ENCODE peak calls at places on chromosomes 3 and 15, in six cellular contexts. One of them, this sample, is unnamed.

GRCh38 chr15:67225336-67225735 is 29.1 kb downstream of the AAGAB start:
- DNase-seq in dermis microvascular lymphatic vessel endothelial cell: no peak
- DNase-seq in spleen: no peak
- DNase-seq in amniotic stem cell: no peak
- DNase-seq in PC-3: peak; percentile 42
- DNase-seq in thoracic aorta: no peak
- DNase-seq in this sample: peak; percentile 59

GRCh38 chr15:73168487-73168886 is 116.2 kb downstream of the NEO1 start:
- DNase-seq in dermis microvascular lymphatic vessel endothelial cell: no peak
- DNase-seq in spleen: no peak
- DNase-seq in amniotic stem cell: no peak
- DNase-seq in PC-3: no peak
- DNase-seq in thoracic aorta: no peak
- DNase-seq in this sample: no peak

GRCh38 chr3:46881819-46882376 is 4.4 kb downstream of the PTH1R start:
- DNase-seq in dermis microvascular lymphatic vessel endothelial cell: no peak
- DNase-seq in spleen: no peak
- DNase-seq in amniotic stem cell: no peak
- DNase-seq in PC-3: no peak
- DNase-seq in thoracic aorta: no peak
- DNase-seq in this sample: no peak

GRCh38 chr15:78341057-78341763 is 1.1 kb downstream of the CRABP1 start:
- DNase-seq in dermis microvascular lymphatic vessel endothelial cell: no peak
- DNase-seq in spleen: peak; percentile 61
- DNase-seq in amniotic stem cell: no peak
- DNase-seq in PC-3: no peak
- DNase-seq in thoracic aorta: no peak
- DNase-seq in this sample: no peak

GRCh38 chr15:90967206-90967605 is 12.5 kb downstream of the RCCD1 start:
- DNase-seq in dermis microvascular lymphatic vessel endothelial cell: no peak
- DNase-seq in spleen: no peak
- DNase-seq in amniotic stem cell: no peak
- DNase-seq in PC-3: no peak
- DNase-seq in thoracic aorta: no peak
- DNase-seq in this sample: no peak

GRCh38 chr3:148551767-148552260 is 145.9 kb upstream of the AGTR1 start:
- DNase-seq in dermis microvascular lymphatic vessel endothelial cell: no peak
- DNase-seq in spleen: no peak
- DNase-seq in amniotic stem cell: no peak
- DNase-seq in PC-3: no peak
- DNase-seq in thoracic aorta: no peak
- DNase-seq in this sample: no peak

GRCh38 chr3:29937185-29937584 is 656.3 kb downstream of the RBMS3 start:
- DNase-seq in dermis microvascular lymphatic vessel endothelial cell: no peak
- DNase-seq in spleen: no peak
- DNase-seq in amniotic stem cell: peak; percentile 16
- DNase-seq in PC-3: peak; percentile 97
- DNase-seq in thoracic aorta: no peak
- DNase-seq in this sample: peak; percentile 36

GRCh38 chr3:46660543-46661523 is 32.6 kb downstream of the ALS2CL start:
- DNase-seq in dermis microvascular lymphatic vessel endothelial cell: no peak
- DNase-seq in spleen: no peak
- DNase-seq in amniotic stem cell: no peak
- DNase-seq in PC-3: no peak
- DNase-seq in thoracic aorta: no peak
- DNase-seq in this sample: no peak

GRCh38 chr15:73748731-73749130 is 4.4 kb downstream of the INSYN1 start:
- DNase-seq in dermis microvascular lymphatic vessel endothelial cell: no peak
- DNase-seq in spleen: no peak
- DNase-seq in amniotic stem cell: no peak
- DNase-seq in PC-3: no peak
- DNase-seq in thoracic aorta: no peak
- DNase-seq in this sample: no peak

GRCh38 chr15:78387678-78388077 is 47.5 kb downstream of the CRABP1 start:
- DNase-seq in dermis microvascular lymphatic vessel endothelial cell: no peak
- DNase-seq in spleen: no peak
- DNase-seq in amniotic stem cell: no peak
- DNase-seq in PC-3: no peak
- DNase-seq in thoracic aorta: no peak
- DNase-seq in this sample: no peak

GRCh38 chr15:40483919-40484318 is 13.1 kb downstream of the CHST14 start:
- DNase-seq in dermis microvascular lymphatic vessel endothelial cell: no peak
- DNase-seq in spleen: no peak
- DNase-seq in amniotic stem cell: no peak
- DNase-seq in PC-3: no peak
- DNase-seq in thoracic aorta: no peak
- DNase-seq in this sample: no peak

GRCh38 chr15:39920510-39921273 is 626 bp upstream of the GPR176 start:
- DNase-seq in dermis microvascular lymphatic vessel endothelial cell: no peak
- DNase-seq in spleen: peak; percentile 95
- DNase-seq in amniotic stem cell: peak; percentile 61
- DNase-seq in PC-3: peak; percentile 80
- DNase-seq in thoracic aorta: peak; percentile 58
- DNase-seq in this sample: peak; percentile 77

GRCh38 chr3:9339750-9340449 is 23.0 kb upstream of the THUMPD3 start:
- DNase-seq in dermis microvascular lymphatic vessel endothelial cell: peak; percentile 78
- DNase-seq in spleen: no peak
- DNase-seq in amniotic stem cell: no peak
- DNase-seq in PC-3: peak; percentile 38
- DNase-seq in thoracic aorta: no peak
- DNase-seq in this sample: no peak

GRCh38 chr15:38072507-38073277 is 138.3 kb downstream of the TMCO5A start:
- DNase-seq in dermis microvascular lymphatic vessel endothelial cell: peak; percentile 25
- DNase-seq in spleen: peak; percentile 85
- DNase-seq in amniotic stem cell: no peak
- DNase-seq in PC-3: peak; percentile 82
- DNase-seq in thoracic aorta: no peak
- DNase-seq in this sample: peak; percentile 73

GRCh38 chr3:52551118-52551517 is 14.7 kb downstream of the UQCC5 start:
- DNase-seq in dermis microvascular lymphatic vessel endothelial cell: no peak
- DNase-seq in spleen: no peak
- DNase-seq in amniotic stem cell: no peak
- DNase-seq in PC-3: no peak
- DNase-seq in thoracic aorta: no peak
- DNase-seq in this sample: no peak

GRCh38 chr3:139601191-139601961 is 61.8 kb upstream of the RBP1 start:
- DNase-seq in dermis microvascular lymphatic vessel endothelial cell: no peak
- DNase-seq in spleen: no peak
- DNase-seq in amniotic stem cell: no peak
- DNase-seq in PC-3: peak; percentile 27
- DNase-seq in thoracic aorta: no peak
- DNase-seq in this sample: peak; percentile 85

GRCh38 chr3:191244242-191244867 is 45.3 kb downstream of the OSTN start:
- DNase-seq in dermis microvascular lymphatic vessel endothelial cell: peak; percentile 30
- DNase-seq in spleen: no peak
- DNase-seq in amniotic stem cell: peak; percentile 3
- DNase-seq in PC-3: peak; percentile 56
- DNase-seq in thoracic aorta: no peak
- DNase-seq in this sample: peak; percentile 14